ENCODE peak calls at places on chromosomes 1 and 21, in five cellular contexts. G is IMR-90; R is cardiac muscle cell; M is effector memory CD4-positive, alpha-beta T cell; C is ascending aorta. B is an unnamed sample. For H3K9me3, the result is how much of the 10 kb centered on the place peaks cover.

GRCh38 chr1:9891207-9891606 is 18.9 kb downstream of the CTNNBIP1 start:
- DNase-seq in G (peak), R (no peak), M (no peak), C (no peak), B (peak)

GRCh38 chr1:41372600-41372993 is 11.4 kb downstream of the FOXO6 start:
- DNase-seq in G (no peak), R (no peak), M (no peak), C (no peak), B (no peak)

GRCh38 chr1:89686520-89686919 is 53.6 kb downstream of the LRRC8C start:
- DNase-seq in G (no peak), R (no peak), M (no peak), C (no peak), B (no peak)

GRCh38 chr1:8938232-8939117 is 7.2 kb upstream of the CA6 start:
- DNase-seq in G (peak), R (no peak), M (no peak), C (no peak), B (no peak)

GRCh38 chr1:80050523-80050922 is 1044.0 kb upstream of the ADGRL4 start:
- DNase-seq in G (no peak), R (no peak), M (no peak), C (no peak), B (peak)

GRCh38 chr1:15820478-15820877 is 13.0 kb upstream of the UQCRHL start:
- DNase-seq in G (peak), R (peak), M (no peak), C (no peak), B (no peak)

GRCh38 chr21:46122758-46123683 is 25.1 kb downstream of the COL6A2 start:
- DNase-seq in G (no peak), R (no peak), M (no peak), C (peak), B (peak)

GRCh38 chr1:213452504-213452903 is 401.5 kb downstream of the RPS6KC1 start:
- DNase-seq in G (no peak), R (no peak), M (no peak), C (no peak), B (no peak)

GRCh38 chr21:15729674-15730483 is at the start of gene USP25:
- DNase-seq in G (peak), R (peak), M (peak), C (peak), B (peak)

GRCh38 chr1:174800951-174801350 is 198.8 kb upstream of the CACYBP start:
- DNase-seq in G (no peak), R (no peak), M (no peak), C (no peak), B (no peak)

GRCh38 chr1:33111965-33112364 is 31.0 kb downstream of the AZIN2 start:
- DNase-seq in G (peak), R (peak), M (no peak), C (no peak), B (no peak)

GRCh38 chr1:73343947-73344346 is 854.0 kb downstream of the LRRIQ3 start:
- DNase-seq in G (no peak), R (no peak), M (no peak), C (no peak), B (no peak)

GRCh38 chr1:3038571-3039181 is 17.4 kb downstream of the ACTRT2 start:
- DNase-seq in G (no peak), R (no peak), M (no peak), C (peak), B (peak)

GRCh38 chr1:3036646-3037280 is 15.5 kb downstream of the ACTRT2 start:
- DNase-seq in G (no peak), R (no peak), M (no peak), C (peak), B (peak)

GRCh38 chr1:3037281-3038040 is 16.2 kb downstream of the ACTRT2 start:
- DNase-seq in G (no peak), R (no peak), M (no peak), C (peak), B (peak)

GRCh38 chr1:3040004-3040403 is 18.7 kb downstream of the ACTRT2 start:
- DNase-seq in G (no peak), R (no peak), M (no peak), C (peak), B (no peak)

GRCh38 chr1:3038113-3038551 is 16.9 kb downstream of the ACTRT2 start:
- DNase-seq in G (no peak), R (no peak), M (no peak), C (peak), B (peak)
- H3K9me3 ChIP-seq in G (under half), R (under half), M (under half), C (under half), B (under half)

DNA sequence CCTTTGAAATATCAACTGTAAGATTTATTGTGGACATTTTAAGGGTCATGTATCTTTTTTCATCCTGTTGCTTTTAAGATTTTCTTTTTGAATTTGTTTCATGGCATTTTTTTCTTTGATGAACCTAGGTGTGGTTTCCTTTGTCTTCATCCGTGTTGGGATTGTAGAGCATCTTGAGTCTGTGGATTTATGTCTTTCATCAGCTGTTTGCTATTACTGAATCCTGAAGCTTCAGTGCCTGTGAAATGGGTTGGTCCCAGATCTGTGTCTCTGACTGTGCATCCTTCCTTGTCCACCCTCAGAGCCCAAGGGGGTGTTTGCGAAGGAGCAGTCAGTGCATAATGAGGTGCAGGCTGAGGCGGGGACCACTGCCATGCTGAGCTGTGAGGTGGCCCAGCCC is 37.3 kb downstream of the OBSCN start:
- DNase-seq in G (no peak), R (no peak), M (no peak), C (no peak), B (no peak)
- H3K9me3 ChIP-seq in G (under half), R (under half), M (under half), C (under half), B (under half)

GRCh38 chr21:17185685-17186084 is 327.2 kb upstream of the CXADR start:
- DNase-seq in G (no peak), R (no peak), M (no peak), C (no peak), B (no peak)
- H3K9me3 ChIP-seq in G (under half), R (under half), M (under half), C (under half), B (under half)

DNA sequence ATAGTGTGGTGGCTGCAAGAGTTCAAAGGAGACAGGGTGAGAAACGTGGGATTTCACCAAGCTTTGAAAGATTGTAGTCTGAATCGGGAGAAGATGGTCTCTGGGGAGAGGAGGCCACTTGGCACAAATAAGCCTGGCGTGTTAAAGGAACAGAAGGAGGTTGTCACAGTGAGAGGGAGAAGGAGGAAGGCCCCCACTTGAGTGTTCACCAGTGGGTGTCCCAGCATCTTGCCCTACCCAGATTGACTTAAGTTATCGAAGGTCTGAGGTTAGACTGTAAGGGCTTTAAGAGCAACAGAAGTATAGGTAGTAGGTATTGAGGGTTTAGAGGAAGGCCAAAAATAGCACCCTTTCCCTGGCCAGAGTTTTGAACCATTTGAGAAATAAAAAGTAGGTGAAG is 48.0 kb downstream of the BACH1 start:
- DNase-seq in G (no peak), R (no peak), M (no peak), C (no peak), B (no peak)
- H3K9me3 ChIP-seq in G (under half), R (under half), M (under half), C (under half), B (under half)

GRCh38 chr1:3196577-3197245 is 127.7 kb downstream of the PRDM16 start:
- DNase-seq in G (no peak), R (no peak), M (no peak), C (no peak), B (no peak)

GRCh38 chr1:3194760-3195479 is 125.9 kb downstream of the PRDM16 start:
- DNase-seq in G (no peak), R (no peak), M (no peak), C (peak), B (no peak)

GRCh38 chr1:3195480-3195815 is 126.4 kb downstream of the PRDM16 start:
- DNase-seq in G (no peak), R (no peak), M (no peak), C (peak), B (no peak)

GRCh38 chr1:3197781-3198316 is 128.8 kb downstream of the PRDM16 start:
- DNase-seq in G (no peak), R (no peak), M (no peak), C (no peak), B (no peak)

DNA sequence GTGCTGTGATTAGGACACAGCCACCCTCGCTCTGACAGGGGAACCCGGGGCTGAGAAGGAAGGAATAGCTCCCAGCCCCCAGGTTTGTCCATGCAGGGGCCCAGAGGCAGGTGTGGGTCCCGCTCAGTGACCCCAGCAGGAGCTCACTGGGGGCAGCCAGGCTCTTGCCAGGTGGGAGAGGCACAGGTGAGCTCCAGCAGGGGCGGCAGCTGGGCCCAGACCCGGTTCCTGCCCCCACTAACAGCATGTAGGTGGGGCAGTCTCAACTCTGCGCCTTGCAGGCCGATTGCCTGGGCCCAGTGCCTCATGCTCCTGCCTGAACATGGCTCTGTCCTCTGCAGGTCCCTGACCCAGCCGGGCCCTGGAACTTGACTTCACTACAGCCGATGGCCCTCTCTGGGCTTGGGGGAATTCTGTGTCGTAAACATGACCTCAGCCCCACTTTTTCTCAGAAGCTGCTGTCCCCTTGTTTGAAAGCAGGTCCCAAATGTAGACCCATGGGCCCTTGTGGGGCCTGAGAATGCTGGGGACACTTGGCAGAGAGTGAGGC is 127.0 kb downstream of the PRDM16 start:
- DNase-seq in G (no peak), R (no peak), M (no peak), C (no peak), B (no peak)
- H3K9me3 ChIP-seq in G (under half), R (under half), M (under half), C (under half), B (under half)

GRCh38 chr21:36692844-36693143 is 6.1 kb upstream of the SIM2 start:
- DNase-seq in G (no peak), R (no peak), M (no peak), C (no peak), B (no peak)

GRCh38 chr21:36694041-36694515 is 4.8 kb upstream of the SIM2 start:
- DNase-seq in G (peak), R (no peak), M (no peak), C (no peak), B (no peak)

GRCh38 chr21:36694593-36695282 is 4.2 kb upstream of the SIM2 start:
- DNase-seq in G (no peak), R (no peak), M (no peak), C (no peak), B (no peak)

GRCh38 chr21:36692125-36692843 is 6.6 kb upstream of the SIM2 start:
- DNase-seq in G (no peak), R (no peak), M (no peak), C (no peak), B (no peak)

DNA sequence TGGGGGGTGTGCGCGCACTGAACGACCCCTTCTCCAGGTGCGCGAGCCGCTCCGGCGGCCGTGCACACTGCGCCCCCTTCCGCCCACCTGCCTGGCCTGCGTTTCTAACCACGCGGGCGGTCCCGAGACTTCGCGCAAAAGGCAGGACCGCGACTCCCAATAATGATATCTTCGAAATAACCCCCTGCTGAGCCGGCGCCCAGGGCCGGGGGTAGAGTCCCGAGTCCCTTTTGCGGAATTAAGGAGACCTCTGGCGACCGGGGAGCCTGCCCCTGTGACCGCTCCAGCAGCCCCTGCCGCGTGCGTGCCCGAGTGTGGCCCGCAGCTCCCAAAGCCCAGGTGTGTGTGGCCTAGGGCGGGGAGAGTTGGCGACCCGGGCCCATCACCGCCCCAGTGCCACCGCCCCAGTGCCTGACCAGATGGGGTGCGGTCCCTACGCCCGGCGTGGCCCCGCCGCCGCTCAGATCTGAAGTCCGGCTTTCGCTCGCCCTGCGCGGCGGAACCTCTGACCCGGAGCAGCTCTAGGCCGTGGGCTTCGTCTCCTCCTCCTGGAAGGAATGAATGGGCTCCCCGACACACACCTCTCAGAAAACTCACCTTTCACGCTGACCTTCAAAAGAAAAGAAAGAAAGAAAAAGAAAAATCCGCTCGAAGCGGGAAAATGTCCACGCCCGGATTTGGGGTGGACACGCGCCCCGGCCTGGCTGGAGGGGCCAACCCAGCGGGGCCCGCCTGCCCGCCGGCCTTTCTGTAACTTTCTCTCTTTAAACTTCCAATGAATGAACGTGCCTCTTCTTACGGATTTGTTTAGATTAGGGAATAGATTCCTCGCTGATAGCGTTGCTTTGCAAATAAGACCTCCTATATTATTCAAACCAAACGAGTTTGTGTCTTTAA is 5.5 kb upstream of the SIM2 start:
- DNase-seq in G (no peak), R (no peak), M (no peak), C (no peak), B (peak)
- H3K9me3 ChIP-seq in G (under half), R (under half), M (under half), C (under half), B (under half)

GRCh38 chr1:246966502-246966901 is 34.8 kb upstream of the AHCTF1 start:
- DNase-seq in G (no peak), R (no peak), M (no peak), C (no peak), B (no peak)
- H3K9me3 ChIP-seq in G (under half), R (under half), M (under half), C (under half), B (under half)

DNA sequence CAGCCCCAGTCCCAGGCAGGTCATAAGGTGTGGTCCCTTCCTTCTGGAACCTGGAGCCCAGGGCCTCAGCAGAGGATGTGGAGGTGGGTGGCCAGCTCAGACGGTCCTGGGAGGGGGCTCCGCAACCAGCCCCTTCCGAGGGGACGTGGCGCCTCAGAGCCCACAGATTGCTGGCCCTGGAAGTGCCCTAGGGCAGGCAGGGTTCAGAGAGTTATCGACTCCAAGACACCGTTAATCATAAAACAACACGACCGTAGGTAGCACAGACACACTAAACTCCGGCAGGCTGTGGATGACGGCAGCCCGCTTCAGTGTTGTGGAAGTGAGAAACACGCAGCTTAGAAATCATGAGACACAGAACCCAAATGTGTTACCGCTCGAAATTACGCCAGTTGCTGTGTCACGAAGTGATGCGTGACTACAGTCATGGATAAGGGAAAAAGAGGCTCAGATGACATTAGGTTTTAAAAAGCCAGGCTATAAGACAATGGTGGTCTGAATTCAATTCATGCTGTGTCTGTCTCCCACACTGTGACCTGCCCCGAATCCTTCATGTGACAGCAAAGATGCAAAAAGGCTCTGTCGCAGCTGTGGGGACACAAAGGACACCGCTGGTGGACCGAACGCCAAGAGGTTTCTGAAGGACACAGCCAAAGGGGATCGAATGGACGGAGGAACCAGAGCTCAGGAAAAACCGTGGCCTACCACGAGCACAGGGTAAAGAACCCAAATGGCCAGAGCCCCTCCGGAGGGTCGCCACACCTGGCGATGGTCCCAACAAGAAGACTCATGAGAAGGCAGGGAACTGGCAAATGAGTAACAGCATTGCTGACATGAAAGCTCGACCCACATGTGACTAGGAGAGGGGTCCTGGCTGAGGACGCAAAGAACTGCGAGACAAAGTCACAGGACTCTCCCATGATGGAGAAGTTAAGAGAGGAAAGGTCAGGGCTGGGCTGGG is 1.7 kb upstream of the SUMO3 start:
- DNase-seq in G (no peak), R (no peak), M (no peak), C (no peak), B (no peak)
- H3K9me3 ChIP-seq in G (under half), R (under half), M (under half), C (under half), B (under half)